ENCODE peak calls at places on chromosomes 7 and 10, in eight cellular contexts. One of them, this sample, is unnamed.

GRCh38 chr7:101633516-101633915 is 4.4 kb upstream of the MYL10 start:
- DNase-seq in A549: no peak
- DNase-seq in uterus: no peak
- DNase-seq in tibial nerve: no peak
- DNase-seq in ovary: no peak
- DNase-seq in HCT116: no peak
- DNase-seq in IMR-90: no peak
- DNase-seq in esophagus squamous epithelium: no peak
- DNase-seq in this sample: peak

GRCh38 chr10:75097666-75098285 is 13.7 kb upstream of the SAMD8 start:
- DNase-seq in A549: no peak
- DNase-seq in uterus: no peak
- DNase-seq in tibial nerve: no peak
- DNase-seq in ovary: no peak
- DNase-seq in HCT116: no peak
- DNase-seq in IMR-90: peak
- DNase-seq in esophagus squamous epithelium: no peak
- DNase-seq in this sample: no peak

GRCh38 chr7:30800785-30801252 is 29.6 kb downstream of the MINDY4 start:
- DNase-seq in A549: peak
- DNase-seq in uterus: peak
- DNase-seq in tibial nerve: peak
- DNase-seq in ovary: peak
- DNase-seq in HCT116: peak
- DNase-seq in IMR-90: peak
- DNase-seq in esophagus squamous epithelium: no peak
- DNase-seq in this sample: peak

GRCh38 chr7:109449760-109450159 is 880.1 kb downstream of the DNAJB9 start:
- DNase-seq in A549: no peak
- DNase-seq in uterus: no peak
- DNase-seq in tibial nerve: no peak
- DNase-seq in ovary: no peak
- DNase-seq in HCT116: no peak
- DNase-seq in IMR-90: no peak
- DNase-seq in esophagus squamous epithelium: no peak
- DNase-seq in this sample: no peak

GRCh38 chr10:100744136-100744979 is 1.0 kb upstream of the PAX2 start:
- DNase-seq in A549: peak
- DNase-seq in uterus: no peak
- DNase-seq in tibial nerve: no peak
- DNase-seq in ovary: no peak
- DNase-seq in HCT116: no peak
- DNase-seq in IMR-90: no peak
- DNase-seq in esophagus squamous epithelium: no peak
- DNase-seq in this sample: no peak

GRCh38 chr7:107056728-107057473 is 12.4 kb downstream of the PRKAR2B start:
- DNase-seq in A549: no peak
- DNase-seq in uterus: no peak
- DNase-seq in tibial nerve: no peak
- DNase-seq in ovary: no peak
- DNase-seq in HCT116: no peak
- DNase-seq in IMR-90: no peak
- DNase-seq in esophagus squamous epithelium: no peak
- DNase-seq in this sample: no peak

GRCh38 chr10:29710128-29710527 is 75.4 kb upstream of the SVIL start:
- DNase-seq in A549: no peak
- DNase-seq in uterus: no peak
- DNase-seq in tibial nerve: no peak
- DNase-seq in ovary: no peak
- DNase-seq in HCT116: no peak
- DNase-seq in IMR-90: no peak
- DNase-seq in esophagus squamous epithelium: no peak
- DNase-seq in this sample: no peak

GRCh38 chr7:16071246-16071857 is 350.0 kb downstream of the CRPPA start:
- DNase-seq in A549: peak
- DNase-seq in uterus: no peak
- DNase-seq in tibial nerve: no peak
- DNase-seq in ovary: no peak
- DNase-seq in HCT116: peak
- DNase-seq in IMR-90: peak
- DNase-seq in esophagus squamous epithelium: no peak
- DNase-seq in this sample: no peak

GRCh38 chr7:44378744-44379143 is 53.4 kb upstream of the CAMK2B start:
- DNase-seq in A549: no peak
- DNase-seq in uterus: no peak
- DNase-seq in tibial nerve: no peak
- DNase-seq in ovary: no peak
- DNase-seq in HCT116: no peak
- DNase-seq in IMR-90: peak
- DNase-seq in esophagus squamous epithelium: no peak
- DNase-seq in this sample: no peak

GRCh38 chr10:95315509-95315908 is 24.7 kb upstream of the PDLIM1 start:
- DNase-seq in A549: no peak
- DNase-seq in uterus: no peak
- DNase-seq in tibial nerve: no peak
- DNase-seq in ovary: no peak
- DNase-seq in HCT116: no peak
- DNase-seq in IMR-90: no peak
- DNase-seq in esophagus squamous epithelium: no peak
- DNase-seq in this sample: no peak

GRCh38 chr7:44087914-44088838 is 5.8 kb upstream of the POLM start:
- DNase-seq in A549: no peak
- DNase-seq in uterus: peak
- DNase-seq in tibial nerve: peak
- DNase-seq in ovary: peak
- DNase-seq in HCT116: no peak
- DNase-seq in IMR-90: peak
- DNase-seq in esophagus squamous epithelium: no peak
- DNase-seq in this sample: peak

GRCh38 chr7:1158203-1159126 is 1.5 kb downstream of the ZFAND2A start:
- DNase-seq in A549: no peak
- DNase-seq in uterus: no peak
- DNase-seq in tibial nerve: no peak
- DNase-seq in ovary: no peak
- DNase-seq in HCT116: no peak
- DNase-seq in IMR-90: no peak
- DNase-seq in esophagus squamous epithelium: no peak
- DNase-seq in this sample: no peak

GRCh38 chr7:1151653-1152425 is 8.2 kb downstream of the ZFAND2A start:
- DNase-seq in A549: no peak
- DNase-seq in uterus: no peak
- DNase-seq in tibial nerve: no peak
- DNase-seq in ovary: no peak
- DNase-seq in HCT116: no peak
- DNase-seq in IMR-90: no peak
- DNase-seq in esophagus squamous epithelium: no peak
- DNase-seq in this sample: no peak

GRCh38 chr10:110993024-110993693 is 73.8 kb downstream of the SHOC2 start:
- DNase-seq in A549: no peak
- DNase-seq in uterus: no peak
- DNase-seq in tibial nerve: no peak
- DNase-seq in ovary: no peak
- DNase-seq in HCT116: no peak
- DNase-seq in IMR-90: peak
- DNase-seq in esophagus squamous epithelium: no peak
- DNase-seq in this sample: no peak

GRCh38 chr7:153390955-153391354 is 631.4 kb downstream of the ACTR3B start:
- DNase-seq in A549: no peak
- DNase-seq in uterus: no peak
- DNase-seq in tibial nerve: no peak
- DNase-seq in ovary: no peak
- DNase-seq in HCT116: no peak
- DNase-seq in IMR-90: no peak
- DNase-seq in esophagus squamous epithelium: no peak
- DNase-seq in this sample: no peak

GRCh38 chr10:125460326-125460725 is 222.6 kb downstream of the TEX36 start:
- DNase-seq in A549: no peak
- DNase-seq in uterus: no peak
- DNase-seq in tibial nerve: no peak
- DNase-seq in ovary: no peak
- DNase-seq in HCT116: no peak
- DNase-seq in IMR-90: no peak
- DNase-seq in esophagus squamous epithelium: no peak
- DNase-seq in this sample: no peak

GRCh38 chr10:118444016-118444415 is 101.9 kb upstream of the FAM204A start:
- DNase-seq in A549: no peak
- DNase-seq in uterus: no peak
- DNase-seq in tibial nerve: no peak
- DNase-seq in ovary: no peak
- DNase-seq in HCT116: no peak
- DNase-seq in IMR-90: no peak
- DNase-seq in esophagus squamous epithelium: no peak
- DNase-seq in this sample: no peak

GRCh38 chr7:3438352-3438751 is 137.3 kb downstream of the SDK1 start:
- DNase-seq in A549: no peak
- DNase-seq in uterus: no peak
- DNase-seq in tibial nerve: no peak
- DNase-seq in ovary: no peak
- DNase-seq in HCT116: no peak
- DNase-seq in IMR-90: no peak
- DNase-seq in esophagus squamous epithelium: no peak
- DNase-seq in this sample: no peak

GRCh38 chr7:3436746-3437145 is 135.7 kb downstream of the SDK1 start:
- DNase-seq in A549: peak
- DNase-seq in uterus: no peak
- DNase-seq in tibial nerve: no peak
- DNase-seq in ovary: no peak
- DNase-seq in HCT116: no peak
- DNase-seq in IMR-90: peak
- DNase-seq in esophagus squamous epithelium: no peak
- DNase-seq in this sample: no peak

GRCh38 chr7:3436112-3436511 is 135.1 kb downstream of the SDK1 start:
- DNase-seq in A549: no peak
- DNase-seq in uterus: no peak
- DNase-seq in tibial nerve: no peak
- DNase-seq in ovary: no peak
- DNase-seq in HCT116: no peak
- DNase-seq in IMR-90: no peak
- DNase-seq in esophagus squamous epithelium: no peak
- DNase-seq in this sample: no peak

GRCh38 chr7:3439333-3440030 is 138.4 kb downstream of the SDK1 start:
- DNase-seq in A549: peak
- DNase-seq in uterus: no peak
- DNase-seq in tibial nerve: no peak
- DNase-seq in ovary: no peak
- DNase-seq in HCT116: no peak
- DNase-seq in IMR-90: peak
- DNase-seq in esophagus squamous epithelium: no peak
- DNase-seq in this sample: no peak

GRCh38 chr7:3437467-3437866 is 136.4 kb downstream of the SDK1 start:
- DNase-seq in A549: no peak
- DNase-seq in uterus: no peak
- DNase-seq in tibial nerve: no peak
- DNase-seq in ovary: no peak
- DNase-seq in HCT116: no peak
- DNase-seq in IMR-90: no peak
- DNase-seq in esophagus squamous epithelium: no peak
- DNase-seq in this sample: no peak
- H3K4me3 ChIP-seq in A549: peak
- H3K4me3 ChIP-seq in uterus: no peak
- H3K4me3 ChIP-seq in tibial nerve: no peak
- H3K4me3 ChIP-seq in ovary: no peak
- H3K4me3 ChIP-seq in HCT116: no peak
- H3K4me3 ChIP-seq in IMR-90: no peak
- H3K4me3 ChIP-seq in esophagus squamous epithelium: no peak
- H3K4me3 ChIP-seq in this sample: no peak

GRCh38 chr10:71213761-71214440 is 1.5 kb downstream of the UNC5B start:
- DNase-seq in A549: peak
- DNase-seq in uterus: peak
- DNase-seq in tibial nerve: no peak
- DNase-seq in ovary: no peak
- DNase-seq in HCT116: no peak
- DNase-seq in IMR-90: peak
- DNase-seq in esophagus squamous epithelium: no peak
- DNase-seq in this sample: peak
- TF ChIP-seq POLR2A in A549: no peak
- TF ChIP-seq POLR2A in uterus: no peak
- TF ChIP-seq POLR2A in tibial nerve: no peak
- TF ChIP-seq POLR2A in ovary: no peak
- TF ChIP-seq POLR2A in HCT116: no peak
- TF ChIP-seq POLR2A in IMR-90: no peak
- TF ChIP-seq POLR2A in esophagus squamous epithelium: no peak
- TF ChIP-seq POLR2A in this sample: no peak

GRCh38 chr7:148783801-148784527 is 85.3 kb downstream of the CUL1 start:
- DNase-seq in A549: no peak
- DNase-seq in uterus: no peak
- DNase-seq in tibial nerve: no peak
- DNase-seq in ovary: no peak
- DNase-seq in HCT116: no peak
- DNase-seq in IMR-90: no peak
- DNase-seq in esophagus squamous epithelium: no peak
- DNase-seq in this sample: no peak

GRCh38 chr7:148787571-148788295 is 89.0 kb downstream of the CUL1 start:
- DNase-seq in A549: no peak
- DNase-seq in uterus: no peak
- DNase-seq in tibial nerve: no peak
- DNase-seq in ovary: no peak
- DNase-seq in HCT116: no peak
- DNase-seq in IMR-90: no peak
- DNase-seq in esophagus squamous epithelium: no peak
- DNase-seq in this sample: no peak

GRCh38 chr7:148782757-148783456 is 84.2 kb downstream of the CUL1 start:
- DNase-seq in A549: no peak
- DNase-seq in uterus: no peak
- DNase-seq in tibial nerve: no peak
- DNase-seq in ovary: no peak
- DNase-seq in HCT116: no peak
- DNase-seq in IMR-90: no peak
- DNase-seq in esophagus squamous epithelium: no peak
- DNase-seq in this sample: no peak
- H3K4me3 ChIP-seq in A549: no peak
- H3K4me3 ChIP-seq in uterus: no peak
- H3K4me3 ChIP-seq in tibial nerve: no peak
- H3K4me3 ChIP-seq in ovary: no peak
- H3K4me3 ChIP-seq in HCT116: no peak
- H3K4me3 ChIP-seq in IMR-90: no peak
- H3K4me3 ChIP-seq in esophagus squamous epithelium: no peak
- H3K4me3 ChIP-seq in this sample: no peak

DNA sequence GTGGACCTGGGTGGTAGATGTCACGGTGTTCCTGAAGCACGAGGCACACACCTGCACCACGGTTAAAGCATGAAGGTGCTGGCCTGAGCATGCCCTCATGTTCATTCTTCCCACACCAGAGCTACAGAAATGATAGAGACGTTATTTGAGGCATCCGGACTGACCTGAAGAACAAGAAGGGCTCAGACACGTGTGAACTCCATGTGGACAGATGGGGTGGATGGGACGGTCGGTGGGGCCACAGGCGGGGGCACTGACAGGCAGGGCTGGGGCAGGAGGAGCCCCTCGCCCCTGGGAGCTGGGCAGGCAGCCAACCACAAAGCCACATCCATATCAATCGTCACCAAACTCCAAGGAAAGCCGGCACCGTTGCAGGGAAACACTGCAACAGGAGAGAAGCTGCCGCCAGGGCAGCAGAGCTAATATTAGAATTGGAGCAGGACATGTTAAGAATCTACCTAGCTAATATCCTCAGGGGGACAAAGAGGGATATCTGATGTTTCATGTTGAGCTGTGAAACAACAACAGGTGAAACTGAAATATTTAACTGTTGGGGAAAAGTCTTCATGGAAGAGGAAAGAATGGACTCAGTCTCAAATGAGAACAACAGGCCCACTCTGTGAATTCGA is 37.8 kb upstream of the DIP2C start:
- DNase-seq in A549: no peak
- DNase-seq in uterus: no peak
- DNase-seq in tibial nerve: no peak
- DNase-seq in ovary: no peak
- DNase-seq in HCT116: no peak
- DNase-seq in IMR-90: no peak
- DNase-seq in esophagus squamous epithelium: no peak
- DNase-seq in this sample: no peak
- TF ChIP-seq POLR2A in A549: no peak
- TF ChIP-seq POLR2A in uterus: no peak
- TF ChIP-seq POLR2A in tibial nerve: no peak
- TF ChIP-seq POLR2A in ovary: no peak
- TF ChIP-seq POLR2A in HCT116: no peak
- TF ChIP-seq POLR2A in IMR-90: no peak
- TF ChIP-seq POLR2A in esophagus squamous epithelium: no peak
- TF ChIP-seq POLR2A in this sample: no peak

This sample was measured in heart left ventricle.